ENCODE peak calls at places on chromosome 21, in five cellular contexts. J is A549, A is IMR-90, P is H1, I is HepG2. K is an unnamed sample.

GRCh38 chr21:39079617-39080016 is 103.6 kb downstream of the PSMG1 start:
- DNase-seq in P (no peak), J (no peak), I (peak; percentile 73), A (peak; percentile 33), K (peak; percentile 35)

GRCh38 chr21:29649370-29649963 is 290.3 kb downstream of the GRIK1 start:
- DNase-seq in I (no peak), P (no peak), A (no peak), J (no peak), K (peak; percentile 93)

GRCh38 chr21:32889596-32889995 is 118.0 kb upstream of the PAXBP1 start:
- DNase-seq in J (no peak), P (no peak), I (no peak), A (no peak), K (no peak)

GRCh38 chr21:32237021-32237420 is 41.8 kb downstream of the MIS18A start:
- DNase-seq in J (no peak), P (no peak), A (no peak), I (no peak), K (no peak)

GRCh38 chr21:29511076-29511475 is 212.4 kb downstream of the BACH1 start:
- DNase-seq in I (no peak), J (no peak), A (no peak), P (no peak), K (no peak)

GRCh38 chr21:32413697-32414578 is 1.4 kb downstream of the EVA1C start:
- DNase-seq in I (no peak), A (no peak), P (no peak), J (no peak), K (no peak)

GRCh38 chr21:26637346-26637745 is 64.3 kb upstream of the CYYR1 start:
- DNase-seq in I (no peak), P (no peak), A (no peak), J (no peak), K (no peak)

GRCh38 chr21:22421416-22422190 is 1423.4 kb downstream of the NCAM2 start:
- DNase-seq in J (no peak), P (no peak), A (no peak), I (no peak), K (no peak)

GRCh38 chr21:17688912-17689874 is 76.5 kb upstream of the BTG3 start:
- DNase-seq in A (peak; percentile 12), I (peak; percentile 33), J (peak; percentile 59), P (no peak), K (peak; percentile 36)

GRCh38 chr21:16534408-16535099 is 804.8 kb downstream of the USP25 start:
- DNase-seq in A (peak; percentile 32), J (peak; percentile 70), I (no peak), P (no peak), K (no peak)

GRCh38 chr21:39863111-39863510 is 4.1 kb upstream of the PCP4 start:
- DNase-seq in A (no peak), J (no peak), I (no peak), P (no peak), K (no peak)

GRCh38 chr21:15744926-15745325 is 15.1 kb downstream of the USP25 start:
- DNase-seq in A (no peak), P (no peak), I (no peak), J (no peak), K (peak; percentile 23)

GRCh38 chr21:29146726-29147125 is 16.3 kb downstream of the MAP3K7CL start:
- DNase-seq in A (no peak), P (no peak), I (no peak), J (no peak), K (no peak)

GRCh38 chr21:38402795-38403194 is 95.5 kb downstream of the ERG start:
- DNase-seq in P (no peak), A (no peak), J (no peak), I (no peak), K (no peak)

GRCh38 chr21:38333290-38334272 is 76.8 kb downstream of the KCNJ15 start:
- DNase-seq in P (no peak), J (no peak), I (no peak), A (no peak), K (no peak)

GRCh38 chr21:29349702-29350101 is 51.0 kb downstream of the BACH1 start:
- DNase-seq in P (no peak), J (no peak), I (no peak), A (no peak), K (no peak)

GRCh38 chr21:17612023-17612564 is 607 bp downstream of the BTG3 start:
- DNase-seq in P (no peak), A (peak; percentile 59), I (no peak), J (peak; percentile 29), K (no peak)

GRCh38 chr21:43201491-43201890 is 32.7 kb downstream of the CRYAA start:
- DNase-seq in I (no peak), A (no peak), P (no peak), J (no peak), K (no peak)
- TF ChIP-seq MAFK in I (no peak), A (no peak), P (no peak), J (no peak), K (no peak)

GRCh38 chr21:41885341-41886024 is 6.3 kb upstream of the PRDM15 start:
- DNase-seq in J (no peak), I (no peak), P (no peak), A (peak; percentile 53), K (no peak)
- TF ChIP-seq MAFK in J (no peak), I (no peak), P (no peak), A (no peak), K (no peak)

DNA sequence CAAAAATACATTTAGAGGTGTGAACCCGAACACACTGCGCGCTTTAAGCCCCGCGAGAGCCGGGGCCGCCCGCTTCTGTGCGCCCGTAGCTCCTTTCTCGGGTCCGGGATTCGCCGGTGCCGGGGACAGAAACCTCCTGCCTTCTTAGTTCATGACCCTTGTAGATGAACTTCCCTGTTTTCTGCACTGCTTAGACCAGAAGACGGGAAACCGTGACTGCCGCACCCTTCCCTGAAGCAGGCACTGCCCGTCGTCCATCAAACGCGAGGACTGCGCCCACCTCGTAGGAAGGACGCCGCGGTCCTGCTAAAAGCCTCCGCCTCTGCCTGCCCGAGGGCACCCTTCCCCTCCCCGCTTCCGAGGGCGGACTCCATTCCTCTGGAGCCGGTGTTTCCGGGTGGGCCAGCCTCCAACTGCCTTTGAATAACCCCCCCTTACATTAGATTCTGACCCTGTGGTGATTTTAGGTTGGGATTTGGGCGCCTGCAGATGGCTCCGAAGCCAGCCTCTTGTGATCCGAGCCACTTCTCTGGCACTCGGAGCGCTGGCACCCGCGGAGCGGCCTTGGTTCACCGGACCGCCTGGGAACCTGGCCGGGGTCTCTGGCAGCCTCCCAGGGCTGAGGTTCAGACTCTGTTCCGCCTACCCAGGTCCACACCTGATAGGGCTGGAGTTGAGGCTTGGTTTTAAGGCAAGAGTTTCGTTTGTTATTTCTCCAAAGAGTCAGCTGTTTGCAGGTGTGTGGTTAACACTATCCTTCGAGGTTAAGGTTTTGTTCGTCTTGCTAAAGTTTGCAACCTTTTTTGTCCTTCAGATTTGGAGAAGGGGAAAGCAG is 1.2 kb upstream of the PTTG1IP start:
- DNase-seq in I (no peak), A (no peak), J (no peak), P (no peak), K (no peak)
- TF ChIP-seq MAFK in I (no peak), A (no peak), J (no peak), P (no peak), K (no peak)

DNA sequence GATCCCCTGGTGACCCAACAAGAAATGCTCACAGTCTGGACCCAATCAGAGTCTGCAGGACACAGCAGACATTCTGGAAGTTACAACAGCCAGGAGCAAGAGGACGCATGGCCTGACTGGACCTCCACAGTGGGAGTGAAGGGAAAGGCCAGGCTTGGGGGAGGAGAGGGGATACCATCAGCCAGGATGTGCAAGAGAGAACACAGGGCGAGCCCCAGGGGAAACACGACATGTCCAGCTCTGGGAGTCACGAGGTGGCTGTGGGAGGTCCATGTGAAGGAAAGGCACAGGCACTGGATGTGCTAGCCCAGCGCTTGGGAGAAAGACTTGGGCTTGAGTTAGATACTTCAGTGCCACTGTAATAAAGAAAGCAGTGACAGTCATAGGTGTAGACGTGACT is 87.3 kb downstream of the HSF2BP start:
- DNase-seq in A (no peak), I (no peak), J (no peak), P (no peak), K (no peak)
- TF ChIP-seq MAFK in A (no peak), I (no peak), J (no peak), P (no peak), K (no peak)

GRCh38 chr21:33893917-33894316 is 21.7 kb downstream of the ATP5PO start:
- DNase-seq in A (no peak), J (no peak), I (no peak), P (no peak), K (no peak)
- TF ChIP-seq MAFK in A (no peak), J (no peak), I (no peak), P (no peak), K (no peak)

GRCh38 chr21:43196789-43197188 is 28.0 kb downstream of the CRYAA start:
- DNase-seq in A (no peak), I (no peak), P (no peak), J (no peak), K (no peak)
- TF ChIP-seq MAFK in A (no peak), I (no peak), P (no peak), J (no peak), K (no peak)

GRCh38 chr21:35886887-35887286 is 173.4 kb downstream of the SETD4 start:
- DNase-seq in I (no peak), A (no peak), P (no peak), J (no peak), K (no peak)

GRCh38 chr21:35885942-35886541 is 174.3 kb downstream of the SETD4 start:
- DNase-seq in I (peak; percentile 10), A (no peak), P (no peak), J (no peak), K (no peak)

GRCh38 chr21:35882791-35883240 is 177.5 kb downstream of the SETD4 start:
- DNase-seq in I (peak; percentile 48), J (no peak), A (peak; percentile 33), P (no peak), K (no peak)
- TF ChIP-seq MAFK in I (peak; percentile 66), J (no peak), A (peak; percentile 33), P (no peak), K (no peak)

DNA sequence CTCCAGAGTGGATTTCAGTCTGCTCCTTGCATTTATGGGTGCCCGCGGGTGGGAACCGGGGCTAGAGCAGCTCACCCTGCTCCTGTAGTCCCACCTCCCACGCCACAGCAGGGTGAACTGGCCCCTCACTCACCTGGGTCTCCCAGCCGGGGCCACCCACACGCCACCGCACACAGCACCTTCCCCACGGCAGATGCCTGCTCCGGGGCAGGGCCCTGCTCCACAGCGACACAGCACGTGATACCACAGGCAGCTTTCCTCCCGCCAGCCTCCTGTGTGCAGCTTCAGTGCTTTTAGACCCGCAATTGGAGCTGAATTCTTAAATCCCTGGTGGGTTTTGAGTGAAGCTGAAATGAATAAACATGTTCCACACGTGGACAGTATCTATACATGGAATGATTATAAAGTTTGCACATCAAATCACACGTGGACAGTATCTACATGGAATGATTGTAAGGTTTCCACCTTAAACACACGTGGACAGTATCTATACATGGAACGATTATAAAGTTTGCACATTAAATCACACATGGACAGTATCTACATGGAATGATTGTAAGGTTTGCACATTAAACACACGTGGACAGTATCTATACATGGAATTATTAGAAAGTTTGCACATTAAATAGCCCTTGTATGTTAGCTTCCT is 93.1 kb upstream of the COL6A1 start:
- DNase-seq in I (no peak), J (no peak), A (no peak), P (no peak), K (no peak)
- TF ChIP-seq MAFK in I (no peak), J (no peak), A (no peak), P (no peak), K (no peak)

K was measured in K562.